ENCODE peak calls at places on chromosomes 7 and 10, in six cellular contexts. S is HCT116, J is uterus, U is Panc1, P is fibroblast of pulmonary artery, X is left lung. A is an unnamed sample.

GRCh38 chr7:88291401-88292173 is 15.1 kb downstream of the STEAP4 start:
- DNase-seq in P (peak), J (no peak), X (peak), S (no peak), U (no peak), A (no peak)

GRCh38 chr7:157018328-157018996 is 8.0 kb upstream of the MNX1 start:
- DNase-seq in S (no peak), P (no peak), X (no peak), U (no peak), J (no peak), A (no peak)

GRCh38 chr7:46139079-46139478 is 218.0 kb upstream of the IGFBP3 start:
- DNase-seq in P (peak), S (no peak), X (no peak), J (no peak), U (no peak), A (peak)

GRCh38 chr7:85104432-85105205 is 82.2 kb downstream of the SEMA3D start:
- DNase-seq in U (no peak), J (no peak), X (no peak), S (peak), P (peak), A (no peak)

GRCh38 chr7:2200584-2200980 is 32.2 kb downstream of the MAD1L1 start:
- DNase-seq in P (no peak), U (no peak), X (no peak), S (no peak), J (no peak), A (no peak)

GRCh38 chr7:86320886-86321285 is 322.8 kb upstream of the GRM3 start:
- DNase-seq in J (no peak), S (no peak), U (no peak), X (no peak), P (no peak), A (no peak)

GRCh38 chr10:115861455-115861854 is 411.6 kb downstream of the GFRA1 start:
- DNase-seq in X (no peak), P (no peak), S (no peak), J (no peak), U (no peak), A (peak)

GRCh38 chr10:97849101-97849490 is 547 bp upstream of the GOLGA7B start:
- DNase-seq in S (no peak), U (no peak), P (no peak), X (no peak), J (no peak), A (no peak)

GRCh38 chr7:101018271-101019167 is 1.4 kb upstream of the MUC17 start:
- DNase-seq in P (no peak), X (peak), J (no peak), U (no peak), S (no peak), A (no peak)

GRCh38 chr10:48460148-48460545 is 144.7 kb downstream of the ARHGAP22 start:
- DNase-seq in J (no peak), U (no peak), X (no peak), S (no peak), P (no peak), A (no peak)

GRCh38 chr10:123156091-123156490 is 1.9 kb downstream of the BUB3 start:
- DNase-seq in J (no peak), X (no peak), S (no peak), U (no peak), P (peak), A (peak)

GRCh38 chr7:139714163-139714901 is 63.5 kb downstream of the HIPK2 start:
- DNase-seq in S (no peak), J (no peak), P (no peak), U (no peak), X (peak), A (no peak)

GRCh38 chr7:101104193-101104713 is 19.0 kb downstream of the TRIM56 start:
- DNase-seq in P (no peak), S (no peak), U (no peak), J (no peak), X (no peak), A (no peak)

DNA sequence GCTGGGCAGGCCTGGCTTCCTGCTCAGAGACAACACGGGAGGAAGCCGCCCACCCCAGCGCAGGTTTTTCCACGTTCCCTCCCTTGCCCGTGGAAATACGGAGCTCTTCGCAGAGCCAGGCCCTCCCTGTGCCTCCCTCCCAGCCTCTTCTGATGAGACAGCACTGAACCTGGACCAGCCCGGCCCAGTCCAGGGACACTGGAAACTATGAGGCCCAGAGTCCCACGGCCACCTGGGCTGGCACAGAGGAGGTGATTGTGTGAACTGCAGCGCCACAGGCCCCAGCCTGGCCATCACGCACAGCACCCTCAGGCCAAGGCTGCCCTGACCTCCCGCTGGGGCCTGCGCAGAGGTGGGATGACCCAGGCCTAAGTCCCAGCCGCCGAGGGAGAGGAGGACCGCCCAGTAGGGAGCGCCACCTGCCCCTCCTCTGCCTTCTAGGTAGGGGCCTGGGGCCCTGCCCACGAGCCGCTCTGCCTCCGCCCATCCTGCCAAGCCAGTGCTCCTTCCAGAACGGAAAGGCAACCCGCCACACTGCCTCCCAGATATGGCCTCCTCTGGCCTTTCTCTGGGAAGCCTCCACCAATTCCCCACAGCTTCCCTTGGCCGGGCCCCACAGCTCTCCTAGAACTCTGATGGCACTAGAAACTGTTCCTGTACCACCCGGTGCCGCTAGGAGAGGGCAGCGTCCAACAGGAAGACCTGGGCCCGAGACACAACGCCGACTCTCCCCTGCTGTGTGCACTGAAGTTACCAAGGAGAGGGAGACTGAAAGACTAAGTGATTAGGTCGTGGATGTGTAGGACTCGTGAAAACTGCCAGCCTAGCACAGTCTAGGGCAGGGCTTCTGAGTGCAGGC is 57.2 kb downstream of the PROSER2 start:
- DNase-seq in S (no peak), J (no peak), X (no peak), U (no peak), P (no peak), A (no peak)
- TF ChIP-seq CTCF in S (no peak), J (no peak), X (no peak), U (no peak), P (no peak), A (no peak)

DNA sequence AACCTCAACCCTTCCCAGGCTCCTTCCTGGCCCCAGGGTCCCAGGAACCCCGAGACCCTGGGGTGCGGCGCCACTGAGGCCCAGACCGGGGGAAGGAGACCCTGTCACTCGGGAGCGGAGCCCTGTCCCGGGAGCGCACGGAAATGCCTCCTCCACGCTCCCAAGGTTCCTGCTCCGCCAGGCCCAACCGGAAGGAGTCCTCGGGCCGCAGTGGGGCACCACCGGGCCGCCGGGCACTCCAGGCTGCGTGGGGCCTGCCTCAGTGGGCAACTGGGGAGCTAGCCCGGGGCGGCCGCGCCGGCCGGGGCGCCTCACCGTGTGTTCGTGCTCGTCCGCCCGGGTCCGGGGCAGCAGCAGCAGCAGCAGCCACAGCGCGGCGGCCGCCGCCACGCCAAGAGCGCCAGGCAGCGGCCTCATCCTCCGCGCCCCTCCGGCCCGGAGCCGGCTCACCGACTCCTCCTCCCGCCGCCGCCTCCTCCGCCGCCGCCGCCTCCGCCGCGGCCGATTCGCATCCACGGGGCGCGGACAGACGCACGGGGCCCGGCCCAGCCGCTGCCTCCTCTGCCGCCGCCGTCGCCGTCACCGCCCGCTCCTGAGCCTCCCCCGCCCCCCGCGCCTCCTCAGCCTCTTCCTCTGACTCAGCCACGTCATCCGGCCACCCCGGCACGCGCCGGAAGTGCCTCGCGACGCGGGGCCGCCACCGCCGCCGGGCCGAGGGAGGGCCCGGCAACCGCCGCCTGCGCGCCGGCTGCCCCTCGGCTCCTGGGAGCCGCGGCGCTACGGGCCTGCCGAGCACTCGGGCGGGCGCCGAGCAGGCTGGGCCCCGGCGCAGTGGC is at the start of gene TM9SF3:
- DNase-seq in X (peak), S (peak), P (peak), U (no peak), J (peak), A (peak)
- TF ChIP-seq CTCF in X (no peak), S (no peak), P (no peak), U (peak), J (no peak), A (peak)

DNA sequence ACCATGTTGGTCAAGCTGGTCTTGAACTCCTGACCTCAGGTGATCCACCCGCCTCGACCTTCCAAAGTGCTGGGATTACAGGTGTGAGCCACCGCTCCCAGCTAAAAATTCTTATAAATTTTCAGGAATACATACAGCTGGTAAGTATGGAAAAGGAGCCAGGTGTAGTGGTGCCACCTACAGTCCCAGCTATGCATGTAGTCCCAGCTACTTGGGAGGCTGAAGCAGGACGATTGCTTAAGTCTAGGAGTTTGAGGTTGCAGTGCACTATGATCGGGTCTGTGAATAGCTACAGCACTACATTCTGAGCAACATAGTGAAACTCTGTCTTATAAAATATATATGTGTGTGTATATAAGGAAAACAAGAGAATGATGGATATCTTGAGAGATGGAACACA is 19.0 kb downstream of the LDB1 start:
- DNase-seq in J (no peak), P (no peak), X (no peak), U (no peak), S (peak), A (peak)
- TF ChIP-seq CTCF in J (no peak), P (no peak), X (no peak), U (no peak), S (peak), A (no peak)

GRCh38 chr7:73342645-73343044 is 14.7 kb downstream of the FKBP6 start:
- DNase-seq in P (peak), X (no peak), U (peak), J (peak), S (peak), A (peak)
- TF ChIP-seq CTCF in P (peak), X (no peak), U (peak), J (peak), S (peak), A (peak)

GRCh38 chr10:114061794-114062193 is 18.1 kb downstream of the ADRB1 start:
- DNase-seq in X (no peak), U (no peak), J (no peak), S (no peak), P (no peak), A (no peak)
- TF ChIP-seq CTCF in X (no peak), U (no peak), J (no peak), S (no peak), P (no peak), A (no peak)

GRCh38 chr10:6843477-6843876 is 263.4 kb upstream of the PRKCQ start:
- DNase-seq in S (no peak), J (no peak), X (no peak), U (no peak), P (peak), A (no peak)
- TF ChIP-seq CTCF in S (peak), J (no peak), X (no peak), U (no peak), P (no peak), A (no peak)

GRCh38 chr10:32348297-32349198 is 1.6 kb upstream of the EPC1 start:
- DNase-seq in U (no peak), X (no peak), J (no peak), S (no peak), P (no peak), A (no peak)

GRCh38 chr10:32349199-32349585 is 2.2 kb upstream of the EPC1 start:
- DNase-seq in P (no peak), U (no peak), S (no peak), X (no peak), J (no peak), A (no peak)

GRCh38 chr10:32347363-32347735 is 391 bp upstream of the EPC1 start:
- DNase-seq in S (peak), J (no peak), U (no peak), P (no peak), X (no peak), A (no peak)

GRCh38 chr10:32346134-32346550 is 816 bp downstream of the EPC1 start:
- DNase-seq in X (peak), P (peak), S (peak), J (peak), U (peak), A (peak)

DNA sequence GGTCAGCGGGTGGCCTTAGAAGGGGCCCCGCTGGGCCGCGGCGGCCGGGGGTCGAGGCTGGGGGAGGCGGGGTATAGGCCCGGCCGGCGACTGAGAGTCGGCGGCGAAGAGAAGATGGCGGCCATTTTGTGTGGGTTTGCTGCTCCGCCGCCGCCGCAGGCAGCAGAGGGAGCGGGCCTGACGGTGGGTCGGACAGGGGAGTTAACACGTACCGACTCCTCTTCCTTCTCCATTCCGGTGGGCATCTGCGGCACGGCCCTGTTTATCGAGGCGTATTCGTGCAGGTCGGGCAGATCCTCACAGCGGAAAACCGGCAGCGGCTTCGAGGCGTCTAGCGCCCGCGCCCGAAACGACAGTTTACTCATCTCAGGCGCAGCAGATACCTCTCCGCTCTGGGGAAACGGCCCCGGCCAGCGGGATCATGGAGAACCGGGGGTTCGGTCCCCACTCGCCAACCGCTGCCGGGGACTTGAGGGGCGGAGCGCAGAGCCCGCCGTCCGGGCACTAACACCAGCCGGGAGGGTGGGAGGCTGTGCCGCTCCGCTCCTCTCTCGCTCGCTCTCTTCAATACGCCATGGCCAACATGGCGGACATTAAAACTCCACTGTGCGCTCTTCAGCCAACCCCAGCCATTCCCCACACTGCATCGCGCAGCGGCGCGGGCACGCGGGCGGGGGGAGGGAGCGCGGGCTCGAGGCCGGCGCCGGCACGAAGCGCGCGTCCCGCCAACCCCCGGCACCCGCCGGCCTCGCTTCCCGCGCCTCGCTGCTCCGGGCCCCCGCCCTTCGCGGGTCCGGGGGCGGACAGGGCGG is at the start of gene EPC1:
- DNase-seq in J (peak), P (peak), U (peak), X (peak), S (peak), A (peak)
- TF ChIP-seq CTCF in J (no peak), P (no peak), U (peak), X (peak), S (no peak), A (no peak)

GRCh38 chr7:22110227-22110839 is 164.6 kb upstream of the CDCA7L start:
- DNase-seq in U (peak), X (no peak), J (peak), S (peak), P (peak), A (peak)

GRCh38 chr7:22110881-22111280 is 165.2 kb upstream of the CDCA7L start:
- DNase-seq in P (no peak), U (no peak), J (no peak), X (no peak), S (no peak), A (no peak)

GRCh38 chr7:22111661-22112060 is 166.0 kb upstream of the CDCA7L start:
- DNase-seq in X (no peak), P (no peak), S (no peak), U (no peak), J (no peak), A (no peak)

GRCh38 chr7:22108151-22108845 is 162.6 kb upstream of the CDCA7L start:
- DNase-seq in P (no peak), U (no peak), J (no peak), X (no peak), S (no peak), A (no peak)

GRCh38 chr7:22109761-22110160 is 164.1 kb upstream of the CDCA7L start:
- DNase-seq in P (peak), X (no peak), S (peak), J (no peak), U (no peak), A (peak)
- TF ChIP-seq CTCF in P (peak), X (no peak), S (peak), J (no peak), U (no peak), A (no peak)

GRCh38 chr7:83469491-83469890 is 179.4 kb downstream of the SEMA3E start:
- DNase-seq in J (no peak), P (no peak), U (no peak), X (no peak), S (no peak), A (no peak)
- TF ChIP-seq CTCF in J (no peak), P (no peak), U (no peak), X (no peak), S (no peak), A (no peak)

A was measured in MCF 10A.